ENCODE peak calls at places on chromosomes 11 and 22, in six cellular contexts. One of them, this sample, is unnamed.

GRCh38 chr11:9150944-9151343 is 59.5 kb upstream of the SCUBE2 start:
- DNase-seq in cardiac fibroblast: peak; percentile 58
- DNase-seq in bronchial epithelial cell: no peak
- DNase-seq in dorsolateral prefrontal cortex: no peak
- DNase-seq in effector CD4-positive, alpha-beta T cell: no peak
- DNase-seq in HL-60: no peak
- DNase-seq in this sample: no peak

GRCh38 chr11:119087747-119088241 is 3.1 kb downstream of the HMBS start:
- DNase-seq in cardiac fibroblast: no peak
- DNase-seq in bronchial epithelial cell: peak; percentile 29
- DNase-seq in dorsolateral prefrontal cortex: no peak
- DNase-seq in effector CD4-positive, alpha-beta T cell: no peak
- DNase-seq in HL-60: no peak
- DNase-seq in this sample: no peak

GRCh38 chr11:13051257-13051656 is 42.1 kb downstream of the RASSF10 start:
- DNase-seq in cardiac fibroblast: no peak
- DNase-seq in bronchial epithelial cell: peak; percentile 79
- DNase-seq in dorsolateral prefrontal cortex: no peak
- DNase-seq in effector CD4-positive, alpha-beta T cell: no peak
- DNase-seq in HL-60: no peak
- DNase-seq in this sample: peak; percentile 60

GRCh38 chr22:41021039-41021654 is 70.0 kb downstream of the RBX1 start:
- DNase-seq in cardiac fibroblast: no peak
- DNase-seq in bronchial epithelial cell: no peak
- DNase-seq in dorsolateral prefrontal cortex: no peak
- DNase-seq in effector CD4-positive, alpha-beta T cell: no peak
- DNase-seq in HL-60: no peak
- DNase-seq in this sample: peak; percentile 7

GRCh38 chr11:11787305-11788066 is 54.3 kb upstream of the USP47 start:
- DNase-seq in cardiac fibroblast: peak; percentile 80
- DNase-seq in bronchial epithelial cell: peak; percentile 67
- DNase-seq in dorsolateral prefrontal cortex: peak; percentile 88
- DNase-seq in effector CD4-positive, alpha-beta T cell: peak; percentile 68
- DNase-seq in HL-60: peak; percentile 8
- DNase-seq in this sample: peak; percentile 81

GRCh38 chr11:1778141-1778911 is 14.6 kb upstream of the CTSD start:
- DNase-seq in cardiac fibroblast: no peak
- DNase-seq in bronchial epithelial cell: no peak
- DNase-seq in dorsolateral prefrontal cortex: peak; percentile 12
- DNase-seq in effector CD4-positive, alpha-beta T cell: no peak
- DNase-seq in HL-60: peak; percentile 78
- DNase-seq in this sample: no peak

GRCh38 chr11:11982975-11983374 is 25.5 kb downstream of the DKK3 start:
- DNase-seq in cardiac fibroblast: no peak
- DNase-seq in bronchial epithelial cell: peak; percentile 47
- DNase-seq in dorsolateral prefrontal cortex: no peak
- DNase-seq in effector CD4-positive, alpha-beta T cell: no peak
- DNase-seq in HL-60: no peak
- DNase-seq in this sample: no peak

GRCh38 chr22:37552560-37553163 is 7.6 kb upstream of the CDC42EP1 start:
- DNase-seq in cardiac fibroblast: peak; percentile 81
- DNase-seq in bronchial epithelial cell: no peak
- DNase-seq in dorsolateral prefrontal cortex: no peak
- DNase-seq in effector CD4-positive, alpha-beta T cell: no peak
- DNase-seq in HL-60: no peak
- DNase-seq in this sample: peak; percentile 21

GRCh38 chr11:68840661-68841653 is 759 bp downstream of the CPT1A start:
- DNase-seq in cardiac fibroblast: peak; percentile 62
- DNase-seq in bronchial epithelial cell: no peak
- DNase-seq in dorsolateral prefrontal cortex: no peak
- DNase-seq in effector CD4-positive, alpha-beta T cell: no peak
- DNase-seq in HL-60: peak; percentile 54
- DNase-seq in this sample: peak; percentile 50

GRCh38 chr22:28801845-28802594 is 1.7 kb upstream of the XBP1 start:
- DNase-seq in cardiac fibroblast: no peak
- DNase-seq in bronchial epithelial cell: peak; percentile 20
- DNase-seq in dorsolateral prefrontal cortex: no peak
- DNase-seq in effector CD4-positive, alpha-beta T cell: no peak
- DNase-seq in HL-60: peak; percentile 80
- DNase-seq in this sample: no peak

GRCh38 chr11:75468534-75469340 is 35.7 kb upstream of the KLHL35 start:
- DNase-seq in cardiac fibroblast: peak; percentile 91
- DNase-seq in bronchial epithelial cell: no peak
- DNase-seq in dorsolateral prefrontal cortex: no peak
- DNase-seq in effector CD4-positive, alpha-beta T cell: no peak
- DNase-seq in HL-60: no peak
- DNase-seq in this sample: no peak

This sample was measured in MCF 10A.